ENCODE peak calls at places on chromosomes 5 and 9, in nine cellular contexts. F, P, S, V, N, H, B, D and W are unnamed samples.

GRCh38 chr9:112380771-112381181 is 868 bp downstream of the HSDL2 start:
- DNase-seq in F (peak), P (no peak), S (peak), V (no peak), N (peak), H (peak), B (peak), D (peak), W (peak)

GRCh38 chr5:58072202-58072791 is 387.6 kb downstream of the PLK2 start:
- DNase-seq in F (no peak), P (no peak), S (no peak), V (no peak), N (no peak), H (peak), B (no peak), D (peak), W (no peak)

GRCh38 chr5:34803974-34804373 is 35.0 kb upstream of the TTC23L start:
- DNase-seq in F (peak), P (no peak), S (peak), V (peak), N (no peak), H (peak), B (no peak), D (peak), W (peak)

GRCh38 chr9:81028504-81028903 is 660.8 kb downstream of the TLE1 start:
- DNase-seq in F (peak), P (no peak), S (peak), V (peak), N (no peak), H (peak), B (peak), D (peak), W (peak)

GRCh38 chr5:130102995-130103394 is 198.7 kb downstream of the CHSY3 start:
- DNase-seq in F (no peak), P (no peak), S (no peak), V (no peak), N (no peak), H (no peak), B (no peak), D (no peak), W (peak)

GRCh38 chr5:100803391-100803790 is 99.7 kb downstream of the ST8SIA4 start:
- DNase-seq in F (peak), P (no peak), S (peak), V (no peak), N (no peak), H (peak), B (no peak), D (peak), W (peak)

GRCh38 chr5:14121552-14121951 is 21.6 kb upstream of the TRIO start:
- DNase-seq in F (no peak), P (no peak), S (no peak), V (no peak), N (no peak), H (no peak), B (no peak), D (no peak), W (no peak)

GRCh38 chr5:170755679-170756456 is 27.7 kb upstream of the GABRP start:
- DNase-seq in F (no peak), P (no peak), S (no peak), V (no peak), N (no peak), H (no peak), B (no peak), D (no peak), W (no peak)

GRCh38 chr9:128493424-128493823 is 11.1 kb upstream of the GLE1 start:
- DNase-seq in F (no peak), P (no peak), S (no peak), V (no peak), N (no peak), H (no peak), B (no peak), D (no peak), W (no peak)

GRCh38 chr9:93081931-93082330 is 14.1 kb upstream of the CARD19 start:
- DNase-seq in F (peak), P (peak), S (peak), V (no peak), N (no peak), H (peak), B (no peak), D (no peak), W (peak)

GRCh38 chr9:98214811-98215210 is 22.4 kb upstream of the CORO2A start:
- DNase-seq in F (no peak), P (no peak), S (no peak), V (no peak), N (no peak), H (no peak), B (no peak), D (no peak), W (no peak)

GRCh38 chr9:4740373-4740622 is 704 bp downstream of the AK3 start:
- DNase-seq in F (no peak), P (no peak), S (no peak), V (no peak), N (no peak), H (peak), B (no peak), D (no peak), W (no peak)

GRCh38 chr5:3348576-3349535 is 246.8 kb upstream of the IRX1 start:
- DNase-seq in F (no peak), P (no peak), S (no peak), V (no peak), N (no peak), H (no peak), B (no peak), D (no peak), W (no peak)

GRCh38 chr9:126615251-126615790 is 1.6 kb downstream of the LMX1B start:
- DNase-seq in F (peak), P (no peak), S (peak), V (no peak), N (no peak), H (peak), B (no peak), D (no peak), W (peak)

DNA sequence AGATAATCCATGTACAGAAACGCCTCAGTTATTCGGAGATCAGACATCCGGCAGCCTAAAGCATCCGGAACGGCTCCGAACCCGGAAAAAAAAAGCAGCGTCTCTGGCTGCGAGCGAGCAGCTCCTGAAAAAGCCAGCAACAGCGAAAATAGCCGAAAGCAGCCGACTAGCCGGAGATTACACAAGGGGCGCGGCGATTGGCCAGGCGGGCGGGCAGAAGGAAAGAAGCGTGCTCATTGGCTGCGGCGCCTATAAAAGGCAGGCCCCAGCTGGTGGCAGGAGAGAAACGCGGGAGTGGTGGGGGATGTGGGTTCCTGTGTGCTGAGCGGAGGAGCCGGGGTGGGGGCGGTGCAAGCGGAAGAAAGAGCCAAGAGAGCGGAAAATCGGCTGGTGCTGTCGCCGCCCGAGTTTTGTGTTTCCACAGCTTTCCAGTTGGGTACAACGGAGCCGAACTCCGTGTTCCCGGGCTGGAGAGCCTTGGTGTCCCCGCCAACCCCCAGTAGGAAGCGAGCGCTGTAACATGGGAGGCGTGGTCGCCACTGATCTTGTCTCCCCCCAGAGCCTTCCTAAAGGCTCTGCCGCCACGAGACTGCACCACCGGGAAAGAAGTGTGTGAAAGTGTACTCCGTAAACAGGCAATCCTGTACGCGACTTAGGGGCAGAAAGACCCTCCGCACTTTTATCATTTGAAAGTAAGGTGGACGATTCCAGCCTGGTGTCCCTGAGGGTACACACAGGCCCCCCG is at the start of gene ARL15:
- DNase-seq in F (peak), P (peak), S (peak), V (peak), N (peak), H (peak), B (peak), D (peak), W (peak)
- H3K4me3 ChIP-seq in F (peak), P (peak), S (peak), V (peak), N (peak), H (peak), B (peak), D (peak), W (peak)

GRCh38 chr9:35727676-35728040 is 4.3 kb downstream of the TLN1 start:
- DNase-seq in F (no peak), P (no peak), S (no peak), V (no peak), N (no peak), H (no peak), B (peak), D (no peak), W (no peak)
- H3K4me3 ChIP-seq in F (peak), P (peak), S (peak), V (peak), N (peak), H (peak), B (peak), D (peak), W (peak)

GRCh38 chr9:132982508-132982907 is 4.0 kb downstream of the GFI1B start:
- DNase-seq in F (no peak), P (no peak), S (no peak), V (no peak), N (no peak), H (no peak), B (no peak), D (no peak), W (no peak)
- H3K4me3 ChIP-seq in F (no peak), P (no peak), S (no peak), V (no peak), N (no peak), H (no peak), B (no peak), D (no peak), W (no peak)

DNA sequence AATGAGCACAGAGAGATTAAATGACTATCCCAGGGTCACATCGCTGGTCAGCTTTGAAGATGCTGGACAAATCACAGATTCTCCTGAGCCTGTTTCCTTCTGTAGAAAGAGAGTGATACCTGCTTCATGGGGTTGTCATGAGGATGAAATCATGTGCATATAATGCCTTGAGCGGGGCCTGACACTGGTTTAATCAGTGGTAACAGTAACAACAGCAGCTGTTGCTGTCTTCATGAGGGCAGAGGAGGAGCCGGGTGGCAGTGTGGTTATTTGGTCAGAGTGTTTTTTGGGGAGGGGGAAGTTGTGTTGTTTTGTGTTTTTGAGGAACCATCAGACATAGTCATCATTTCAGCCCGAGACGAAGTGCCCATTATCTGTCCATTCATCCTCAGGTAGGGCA is 44.0 kb downstream of the NEURL1B start:
- DNase-seq in F (no peak), P (no peak), S (no peak), V (no peak), N (no peak), H (no peak), B (no peak), D (no peak), W (no peak)
- H3K4me3 ChIP-seq in F (no peak), P (no peak), S (no peak), V (no peak), N (no peak), H (no peak), B (no peak), D (no peak), W (no peak)

GRCh38 chr9:35753466-35753865 is 610 bp downstream of the MSMP start:
- DNase-seq in F (no peak), P (no peak), S (no peak), V (no peak), N (no peak), H (no peak), B (no peak), D (no peak), W (no peak)

GRCh38 chr9:35748239-35748857 is 680 bp downstream of the GBA2 start:
- DNase-seq in F (no peak), P (no peak), S (peak), V (no peak), N (peak), H (no peak), B (no peak), D (peak), W (no peak)

GRCh38 chr9:35748858-35749514 is at the start of the genes GBA2 and RGP1:
- DNase-seq in F (peak), P (peak), S (peak), V (no peak), N (peak), H (peak), B (peak), D (peak), W (peak)

GRCh38 chr9:35749515-35750255 is 598 bp downstream of the RGP1 start:
- DNase-seq in F (no peak), P (peak), S (peak), V (no peak), N (peak), H (no peak), B (no peak), D (peak), W (no peak)

GRCh38 chr9:35750256-35750531 is 1.1 kb downstream of the RGP1 start:
- DNase-seq in F (no peak), P (no peak), S (no peak), V (no peak), N (no peak), H (no peak), B (no peak), D (no peak), W (no peak)
- H3K4me3 ChIP-seq in F (peak), P (peak), S (peak), V (peak), N (peak), H (peak), B (peak), D (peak), W (peak)

DNA sequence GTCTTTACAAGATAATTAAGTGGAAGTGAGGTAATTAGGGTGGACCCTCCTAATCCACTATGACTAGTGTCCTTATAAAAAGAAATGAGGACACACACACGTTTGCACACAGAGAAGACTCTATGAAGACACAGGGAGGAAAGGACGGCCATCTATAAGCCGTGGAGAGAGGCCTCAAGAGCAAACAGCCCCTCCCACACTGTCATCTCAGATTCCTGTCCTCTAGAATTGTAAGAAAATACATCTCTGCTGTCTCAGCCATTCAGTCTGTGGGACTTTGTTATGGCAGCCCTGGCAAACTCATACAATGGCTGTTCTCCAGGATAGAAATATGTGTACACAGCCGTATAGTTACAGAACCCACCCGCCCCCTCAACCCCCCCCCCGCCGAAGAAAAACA is 111.0 kb upstream of the ERCC6L2 start:
- DNase-seq in F (peak), P (no peak), S (no peak), V (no peak), N (no peak), H (peak), B (no peak), D (no peak), W (no peak)
- H3K4me3 ChIP-seq in F (no peak), P (no peak), S (no peak), V (no peak), N (no peak), H (peak), B (no peak), D (no peak), W (no peak)